ENCODE peak calls at places on chromosomes 13 and 19, in seven cellular contexts. K is stimulated activated CD4-positive, alpha-beta T cell treated with anti-CD3 and anti-CD28 coated beads, Interleukin-15, amount 100 ng/mL, for 1 hour; L is ovary; C is NCI-H460; Z is gastrocnemius medialis; I is dorsolateral prefrontal cortex; G is frontal cortex. J is an unnamed sample.

GRCh38 chr13:41054212-41054877 is 7.0 kb upstream of the WBP4 start:
- DNase-seq in K (no peak), L (no peak), C (peak; percentile 60), Z (no peak), I (no peak), G (no peak), J (no peak)

GRCh38 chr13:112943309-112944125 is 25.5 kb upstream of the MCF2L start:
- DNase-seq in K (no peak), L (peak; percentile 26), C (no peak), Z (no peak), I (no peak), G (peak; percentile 54), J (no peak)

GRCh38 chr13:57632276-57633140 is 964 bp downstream of the PCDH17 start:
- DNase-seq in K (no peak), L (no peak), C (no peak), Z (no peak), I (peak; percentile 25), G (peak; percentile 16), J (peak; percentile 19)

GRCh38 chr19:31668916-31669315 is 319.7 kb upstream of the TSHZ3 start:
- DNase-seq in K (no peak), L (no peak), C (no peak), Z (no peak), I (no peak), G (no peak), J (no peak)

GRCh38 chr19:13597625-13598024 is 91.3 kb upstream of the CACNA1A start:
- DNase-seq in K (peak; percentile 16), L (peak; percentile 18), C (peak; percentile 51), Z (no peak), I (peak; percentile 66), G (peak; percentile 83), J (no peak)

GRCh38 chr13:51802601-51803000 is 1.4 kb downstream of the DHRS12 start:
- DNase-seq in K (no peak), L (no peak), C (no peak), Z (no peak), I (no peak), G (no peak), J (no peak)

GRCh38 chr19:55537741-55538111 is 793 bp upstream of the SBK2 start:
- DNase-seq in K (no peak), L (no peak), C (no peak), Z (no peak), I (no peak), G (no peak), J (no peak)

GRCh38 chr13:97809576-97809975 is 143.9 kb upstream of the IPO5 start:
- DNase-seq in K (no peak), L (no peak), C (no peak), Z (no peak), I (no peak), G (no peak), J (no peak)

GRCh38 chr19:19300613-19301012 is 19.7 kb downstream of the SUGP1 start:
- DNase-seq in K (no peak), L (no peak), C (no peak), Z (no peak), I (no peak), G (no peak), J (no peak)

GRCh38 chr19:3522421-3523360 is 16.3 kb upstream of the TEKTIP1 start:
- DNase-seq in K (no peak), L (no peak), C (no peak), Z (no peak), I (no peak), G (no peak), J (no peak)

GRCh38 chr19:33219261-33219812 is 6.3 kb downstream of the SLC7A10 start:
- DNase-seq in K (no peak), L (no peak), C (no peak), Z (no peak), I (peak; percentile 20), G (no peak), J (no peak)

GRCh38 chr19:17687857-17688784 is at the start of gene UNC13A:
- DNase-seq in K (peak; percentile 47), L (peak; percentile 27), C (no peak), Z (no peak), I (peak; percentile 66), G (peak; percentile 83), J (peak; percentile 86)

GRCh38 chr19:49752701-49753100 is 10.4 kb downstream of the TSKS start:
- DNase-seq in K (no peak), L (no peak), C (no peak), Z (no peak), I (no peak), G (no peak), J (no peak)

GRCh38 chr19:1460033-1460995 is 10.4 kb downstream of the APC2 start:
- DNase-seq in K (no peak), L (no peak), C (no peak), Z (no peak), I (no peak), G (no peak), J (no peak)

GRCh38 chr13:44243198-44243852 is 130.3 kb upstream of the SERP2 start:
- DNase-seq in K (no peak), L (no peak), C (peak; percentile 78), Z (no peak), I (peak; percentile 75), G (no peak), J (no peak)

GRCh38 chr13:72530471-72530870 is 197.0 kb downstream of the MZT1 start:
- DNase-seq in K (no peak), L (no peak), C (no peak), Z (no peak), I (no peak), G (no peak), J (no peak)

J was measured in mesothelial cell of epicardium.